ENCODE peak calls at places on chromosomes 13 and 19, in ten cellular contexts. D is activated CD4-positive, alpha-beta T cell treated with anti-CD3 and anti-CD28 coated beads for 4 hours; G is fibroblast of gingiva; O is NCI-H1092 treated with DMSO at 0.1 percent for 48 hours; P is fibroblast of lung; N is NCI-H1417; R is NCI-H1105 treated with DMSO at 0.1 percent for 48 hours; Z is activated CD4-positive, CD25-positive, alpha-beta regulatory T cell; E is NCI-H226; T is lower leg skin. I is an unnamed sample.

GRCh38 chr13:27928805-27929753 is 9.3 kb downstream of the PDX1 start:
- DNase-seq in N (no peak), R (no peak), G (no peak), E (no peak), P (no peak), O (no peak), Z (no peak), T (no peak), D (no peak), I (no peak)

GRCh38 chr19:7216373-7216902 is 77.8 kb downstream of the INSR start:
- DNase-seq in Z (no peak), D (peak; percentile 18), R (no peak), N (no peak), G (no peak), P (no peak), O (no peak), T (no peak), E (no peak), I (no peak)

GRCh38 chr13:39913928-39914327 is 258.5 kb downstream of the COG6 start:
- DNase-seq in T (no peak), E (no peak), P (peak; percentile 51), R (no peak), D (no peak), G (peak; percentile 77), N (no peak), Z (no peak), O (no peak), I (no peak)

GRCh38 chr13:48551329-48551728 is 18.4 kb upstream of the RCBTB2 start:
- DNase-seq in P (no peak), R (no peak), O (no peak), D (no peak), N (no peak), G (no peak), T (no peak), E (no peak), Z (no peak), I (no peak)

GRCh38 chr19:6023936-6024335 is 46.0 kb upstream of the RANBP3 start:
- DNase-seq in D (no peak), O (no peak), Z (no peak), R (no peak), E (no peak), P (no peak), N (no peak), T (no peak), G (no peak), I (no peak)

GRCh38 chr19:29404951-29405727 is 120.7 kb upstream of the VSTM2B start:
- DNase-seq in O (peak; percentile 85), N (peak; percentile 91), Z (no peak), E (no peak), P (no peak), R (peak; percentile 96), G (no peak), T (no peak), D (no peak), I (no peak)

GRCh38 chr19:33449799-33450198 is 71.8 kb downstream of the PEPD start:
- DNase-seq in G (no peak), N (no peak), T (no peak), P (no peak), R (no peak), E (no peak), D (no peak), Z (no peak), O (no peak), I (no peak)

GRCh38 chr19:8366961-8367326 is 3.0 kb downstream of the ANGPTL4 start:
- DNase-seq in T (no peak), Z (no peak), E (no peak), N (no peak), G (peak; percentile 38), D (no peak), R (no peak), O (no peak), P (peak; percentile 83), I (no peak)

GRCh38 chr13:38804536-38804935 is 117.7 kb downstream of the FREM2 start:
- DNase-seq in D (no peak), O (no peak), R (no peak), Z (no peak), G (no peak), E (no peak), N (no peak), T (no peak), P (peak; percentile 17), I (no peak)

GRCh38 chr19:35093430-35093829 is 22.2 kb upstream of the FXYD3 start:
- DNase-seq in D (no peak), P (no peak), O (no peak), E (no peak), R (no peak), N (peak; percentile 60), G (no peak), Z (no peak), T (no peak), I (no peak)

GRCh38 chr13:101211261-101211660 is 205.0 kb downstream of the NALCN start:
- DNase-seq in N (no peak), R (no peak), G (peak; percentile 47), O (no peak), E (peak; percentile 46), T (no peak), D (no peak), P (peak; percentile 71), Z (no peak), I (no peak)

GRCh38 chr13:105918842-105919741 is 616.4 kb downstream of the EFNB2 start:
- DNase-seq in G (no peak), N (peak; percentile 23), E (peak; percentile 88), P (peak; percentile 91), O (no peak), Z (no peak), R (no peak), D (no peak), T (no peak), I (no peak)

GRCh38 chr13:51613535-51613934 is 29.3 kb downstream of the WDFY2 start:
- DNase-seq in G (no peak), D (no peak), E (no peak), Z (no peak), T (no peak), O (no peak), R (no peak), N (peak; percentile 18), P (no peak), I (no peak)

GRCh38 chr13:30796833-30797601 is 61.7 kb downstream of the ALOX5AP start:
- DNase-seq in N (peak; percentile 14), D (peak; percentile 40), O (peak; percentile 11), E (no peak), T (peak; percentile 85), G (no peak), R (peak; percentile 58), Z (no peak), P (no peak), I (no peak)

GRCh38 chr13:78160793-78161192 is 242.2 kb upstream of the EDNRB start:
- DNase-seq in P (peak; percentile 85), G (peak; percentile 90), D (no peak), E (no peak), Z (no peak), O (no peak), R (no peak), T (no peak), N (peak; percentile 50), I (no peak)